ENCODE peak calls at places on chromosomes 12 and 14, in seven cellular contexts. One of them, this sample, is unnamed.

GRCh38 chr12:106358410-106359241 is 1.1 kb downstream of the POLR3B start:
- DNase-seq in mucosa of gallbladder: peak
- DNase-seq in psoas muscle: peak
- DNase-seq in activated T-cell treated with anti-CD3 and anti-CD28 coated beads, Interleukin-2, amount 50 U/mL, for 24 hours: no peak
- DNase-seq in upper lobe of right lung: peak
- DNase-seq in stimulated activated naive B cell treated with anti-CD40 and anti-IgM and Interleukin-4, amounts not matched to agents 10 μg/mL and 1 μg/mL and 100 μg/mL, for 72 hours: no peak
- DNase-seq in endothelial cell: no peak
- DNase-seq in this sample: peak

GRCh38 chr14:94601961-94602391 is 10.2 kb upstream of the SERPINA3 start:
- DNase-seq in mucosa of gallbladder: peak
- DNase-seq in psoas muscle: peak
- DNase-seq in activated T-cell treated with anti-CD3 and anti-CD28 coated beads, Interleukin-2, amount 50 U/mL, for 24 hours: no peak
- DNase-seq in upper lobe of right lung: no peak
- DNase-seq in stimulated activated naive B cell treated with anti-CD40 and anti-IgM and Interleukin-4, amounts not matched to agents 10 μg/mL and 1 μg/mL and 100 μg/mL, for 72 hours: no peak
- DNase-seq in endothelial cell: no peak
- DNase-seq in this sample: peak

GRCh38 chr12:123690191-123690840 is 19.4 kb downstream of the TCTN2 start:
- DNase-seq in mucosa of gallbladder: no peak
- DNase-seq in psoas muscle: no peak
- DNase-seq in activated T-cell treated with anti-CD3 and anti-CD28 coated beads, Interleukin-2, amount 50 U/mL, for 24 hours: no peak
- DNase-seq in upper lobe of right lung: no peak
- DNase-seq in stimulated activated naive B cell treated with anti-CD40 and anti-IgM and Interleukin-4, amounts not matched to agents 10 μg/mL and 1 μg/mL and 100 μg/mL, for 72 hours: no peak
- DNase-seq in endothelial cell: no peak
- DNase-seq in this sample: peak

GRCh38 chr12:6701078-6701768 is 608 bp upstream of the PIANP start:
- DNase-seq in mucosa of gallbladder: no peak
- DNase-seq in psoas muscle: no peak
- DNase-seq in activated T-cell treated with anti-CD3 and anti-CD28 coated beads, Interleukin-2, amount 50 U/mL, for 24 hours: no peak
- DNase-seq in upper lobe of right lung: no peak
- DNase-seq in stimulated activated naive B cell treated with anti-CD40 and anti-IgM and Interleukin-4, amounts not matched to agents 10 μg/mL and 1 μg/mL and 100 μg/mL, for 72 hours: no peak
- DNase-seq in endothelial cell: no peak
- DNase-seq in this sample: no peak

GRCh38 chr14:75132374-75133086 is 5.7 kb upstream of the NEK9 start:
- DNase-seq in mucosa of gallbladder: peak
- DNase-seq in psoas muscle: no peak
- DNase-seq in activated T-cell treated with anti-CD3 and anti-CD28 coated beads, Interleukin-2, amount 50 U/mL, for 24 hours: no peak
- DNase-seq in upper lobe of right lung: no peak
- DNase-seq in stimulated activated naive B cell treated with anti-CD40 and anti-IgM and Interleukin-4, amounts not matched to agents 10 μg/mL and 1 μg/mL and 100 μg/mL, for 72 hours: peak
- DNase-seq in endothelial cell: peak
- DNase-seq in this sample: peak

GRCh38 chr14:100192250-100192671 is 32.8 kb upstream of the DEGS2 start:
- DNase-seq in mucosa of gallbladder: no peak
- DNase-seq in psoas muscle: peak
- DNase-seq in activated T-cell treated with anti-CD3 and anti-CD28 coated beads, Interleukin-2, amount 50 U/mL, for 24 hours: no peak
- DNase-seq in upper lobe of right lung: peak
- DNase-seq in stimulated activated naive B cell treated with anti-CD40 and anti-IgM and Interleukin-4, amounts not matched to agents 10 μg/mL and 1 μg/mL and 100 μg/mL, for 72 hours: peak
- DNase-seq in endothelial cell: no peak
- DNase-seq in this sample: no peak

GRCh38 chr12:87119713-87120112 is 863.5 kb upstream of the MGAT4C start:
- DNase-seq in mucosa of gallbladder: no peak
- DNase-seq in psoas muscle: no peak
- DNase-seq in activated T-cell treated with anti-CD3 and anti-CD28 coated beads, Interleukin-2, amount 50 U/mL, for 24 hours: no peak
- DNase-seq in upper lobe of right lung: no peak
- DNase-seq in stimulated activated naive B cell treated with anti-CD40 and anti-IgM and Interleukin-4, amounts not matched to agents 10 μg/mL and 1 μg/mL and 100 μg/mL, for 72 hours: no peak
- DNase-seq in endothelial cell: no peak
- DNase-seq in this sample: no peak

GRCh38 chr14:75306917-75307699 is 28.5 kb downstream of the FOS start:
- DNase-seq in mucosa of gallbladder: no peak
- DNase-seq in psoas muscle: no peak
- DNase-seq in activated T-cell treated with anti-CD3 and anti-CD28 coated beads, Interleukin-2, amount 50 U/mL, for 24 hours: no peak
- DNase-seq in upper lobe of right lung: peak
- DNase-seq in stimulated activated naive B cell treated with anti-CD40 and anti-IgM and Interleukin-4, amounts not matched to agents 10 μg/mL and 1 μg/mL and 100 μg/mL, for 72 hours: no peak
- DNase-seq in endothelial cell: no peak
- DNase-seq in this sample: no peak

GRCh38 chr14:55807059-55807499 is 227.1 kb downstream of the KTN1 start:
- DNase-seq in mucosa of gallbladder: peak
- DNase-seq in psoas muscle: peak
- DNase-seq in activated T-cell treated with anti-CD3 and anti-CD28 coated beads, Interleukin-2, amount 50 U/mL, for 24 hours: peak
- DNase-seq in upper lobe of right lung: peak
- DNase-seq in stimulated activated naive B cell treated with anti-CD40 and anti-IgM and Interleukin-4, amounts not matched to agents 10 μg/mL and 1 μg/mL and 100 μg/mL, for 72 hours: peak
- DNase-seq in endothelial cell: no peak
- DNase-seq in this sample: peak

GRCh38 chr12:27572486-27573255 is 48.7 kb downstream of the PPFIBP1 start:
- DNase-seq in mucosa of gallbladder: no peak
- DNase-seq in psoas muscle: no peak
- DNase-seq in activated T-cell treated with anti-CD3 and anti-CD28 coated beads, Interleukin-2, amount 50 U/mL, for 24 hours: no peak
- DNase-seq in upper lobe of right lung: no peak
- DNase-seq in stimulated activated naive B cell treated with anti-CD40 and anti-IgM and Interleukin-4, amounts not matched to agents 10 μg/mL and 1 μg/mL and 100 μg/mL, for 72 hours: no peak
- DNase-seq in endothelial cell: no peak
- DNase-seq in this sample: no peak

GRCh38 chr14:58639842-58640484 is 2.2 kb downstream of the DACT1 start:
- DNase-seq in mucosa of gallbladder: peak
- DNase-seq in psoas muscle: no peak
- DNase-seq in activated T-cell treated with anti-CD3 and anti-CD28 coated beads, Interleukin-2, amount 50 U/mL, for 24 hours: no peak
- DNase-seq in upper lobe of right lung: no peak
- DNase-seq in stimulated activated naive B cell treated with anti-CD40 and anti-IgM and Interleukin-4, amounts not matched to agents 10 μg/mL and 1 μg/mL and 100 μg/mL, for 72 hours: no peak
- DNase-seq in endothelial cell: peak
- DNase-seq in this sample: peak

GRCh38 chr14:100019156-100019882 is 45.9 kb upstream of the EVL start:
- DNase-seq in mucosa of gallbladder: no peak
- DNase-seq in psoas muscle: no peak
- DNase-seq in activated T-cell treated with anti-CD3 and anti-CD28 coated beads, Interleukin-2, amount 50 U/mL, for 24 hours: no peak
- DNase-seq in upper lobe of right lung: no peak
- DNase-seq in stimulated activated naive B cell treated with anti-CD40 and anti-IgM and Interleukin-4, amounts not matched to agents 10 μg/mL and 1 μg/mL and 100 μg/mL, for 72 hours: no peak
- DNase-seq in endothelial cell: no peak
- DNase-seq in this sample: no peak

GRCh38 chr14:61337893-61338292 is 16.5 kb downstream of the PRKCH start:
- DNase-seq in mucosa of gallbladder: peak
- DNase-seq in psoas muscle: no peak
- DNase-seq in activated T-cell treated with anti-CD3 and anti-CD28 coated beads, Interleukin-2, amount 50 U/mL, for 24 hours: peak
- DNase-seq in upper lobe of right lung: no peak
- DNase-seq in stimulated activated naive B cell treated with anti-CD40 and anti-IgM and Interleukin-4, amounts not matched to agents 10 μg/mL and 1 μg/mL and 100 μg/mL, for 72 hours: no peak
- DNase-seq in endothelial cell: no peak
- DNase-seq in this sample: no peak

GRCh38 chr12:32821293-32822089 is 65.8 kb upstream of the YARS2 start:
- DNase-seq in mucosa of gallbladder: no peak
- DNase-seq in psoas muscle: no peak
- DNase-seq in activated T-cell treated with anti-CD3 and anti-CD28 coated beads, Interleukin-2, amount 50 U/mL, for 24 hours: no peak
- DNase-seq in upper lobe of right lung: no peak
- DNase-seq in stimulated activated naive B cell treated with anti-CD40 and anti-IgM and Interleukin-4, amounts not matched to agents 10 μg/mL and 1 μg/mL and 100 μg/mL, for 72 hours: no peak
- DNase-seq in endothelial cell: no peak
- DNase-seq in this sample: no peak

GRCh38 chr12:50979369-50980052 is 27.2 kb downstream of the HIGD1C start:
- DNase-seq in mucosa of gallbladder: no peak
- DNase-seq in psoas muscle: no peak
- DNase-seq in activated T-cell treated with anti-CD3 and anti-CD28 coated beads, Interleukin-2, amount 50 U/mL, for 24 hours: no peak
- DNase-seq in upper lobe of right lung: no peak
- DNase-seq in stimulated activated naive B cell treated with anti-CD40 and anti-IgM and Interleukin-4, amounts not matched to agents 10 μg/mL and 1 μg/mL and 100 μg/mL, for 72 hours: no peak
- DNase-seq in endothelial cell: no peak
- DNase-seq in this sample: no peak

GRCh38 chr12:124734224-124734788 is 129.4 kb downstream of the SCARB1 start:
- DNase-seq in mucosa of gallbladder: peak
- DNase-seq in psoas muscle: peak
- DNase-seq in activated T-cell treated with anti-CD3 and anti-CD28 coated beads, Interleukin-2, amount 50 U/mL, for 24 hours: no peak
- DNase-seq in upper lobe of right lung: peak
- DNase-seq in stimulated activated naive B cell treated with anti-CD40 and anti-IgM and Interleukin-4, amounts not matched to agents 10 μg/mL and 1 μg/mL and 100 μg/mL, for 72 hours: no peak
- DNase-seq in endothelial cell: peak
- DNase-seq in this sample: no peak

GRCh38 chr14:65915125-65915524 is 502.6 kb downstream of the FUT8 start:
- DNase-seq in mucosa of gallbladder: no peak
- DNase-seq in psoas muscle: no peak
- DNase-seq in activated T-cell treated with anti-CD3 and anti-CD28 coated beads, Interleukin-2, amount 50 U/mL, for 24 hours: no peak
- DNase-seq in upper lobe of right lung: no peak
- DNase-seq in stimulated activated naive B cell treated with anti-CD40 and anti-IgM and Interleukin-4, amounts not matched to agents 10 μg/mL and 1 μg/mL and 100 μg/mL, for 72 hours: no peak
- DNase-seq in endothelial cell: no peak
- DNase-seq in this sample: no peak

This sample was measured in prostate gland.